ENCODE peak calls at places on chromosomes 6 and 20, in nine cellular contexts. E is coronary artery; N is GM10248; M is occipital lobe; W is activated CD4-positive, alpha-beta T cell treated with anti-CD3 and anti-CD28 coated beads for 48 hours; G is Daoy; P is lower leg skin; V is anterior cingulate cortex; X is fibroblast of lung. J is an unnamed sample.

GRCh38 chr6:138442663-138443062 is 38.6 kb downstream of the HEBP2 start:
- DNase-seq in M (no peak), E (no peak), W (no peak), P (no peak), G (no peak), V (no peak), X (no peak), N (no peak), J (no peak)

GRCh38 chr20:59207742-59208357 is 44.2 kb downstream of the ZNF831 start:
- DNase-seq in P (no peak), X (no peak), V (no peak), M (peak; percentile 13), G (peak; percentile 57), W (peak; percentile 89), N (peak; percentile 86), E (no peak), J (peak; percentile 81)

GRCh38 chr6:112144145-112144926 is 56.9 kb downstream of the FAM229B start:
- DNase-seq in V (no peak), W (no peak), E (no peak), X (no peak), G (no peak), M (no peak), P (no peak), N (no peak), J (no peak)

GRCh38 chr6:73032586-73032985 is 192.7 kb downstream of the KHDC1L start:
- DNase-seq in W (no peak), X (peak; percentile 69), P (no peak), E (no peak), M (no peak), V (no peak), G (peak; percentile 69), N (no peak), J (no peak)

GRCh38 chr6:113668712-113669408 is 188.3 kb upstream of the MARCKS start:
- DNase-seq in V (no peak), N (no peak), M (no peak), P (no peak), G (no peak), X (no peak), W (no peak), E (no peak), J (no peak)

GRCh38 chr6:1022719-1023118 is 289.2 kb upstream of the FOXQ1 start:
- DNase-seq in N (no peak), V (no peak), G (no peak), E (peak; percentile 19), P (peak; percentile 65), X (no peak), W (no peak), M (no peak), J (no peak)

GRCh38 chr20:53159144-53159543 is 187.0 kb downstream of the TSHZ2 start:
- DNase-seq in G (no peak), W (no peak), M (no peak), X (no peak), V (no peak), E (no peak), P (no peak), N (no peak), J (no peak)

GRCh38 chr20:49890651-49891361 is 24.5 kb downstream of the SPATA2 start:
- DNase-seq in X (no peak), P (no peak), N (no peak), W (no peak), G (no peak), M (no peak), V (no peak), E (peak; percentile 70), J (no peak)

GRCh38 chr20:39853664-39854063 is 835.4 kb downstream of the MAFB start:
- DNase-seq in X (peak; percentile 92), W (no peak), V (no peak), E (no peak), M (no peak), G (peak; percentile 53), P (no peak), N (peak; percentile 42), J (no peak)

GRCh38 chr6:134698228-134698627 is 251.7 kb downstream of the ALDH8A1 start:
- DNase-seq in P (no peak), N (no peak), X (no peak), W (no peak), V (no peak), M (no peak), G (no peak), E (no peak), J (no peak)

GRCh38 chr20:19901226-19901625 is 115.9 kb upstream of the NAA20 start:
- DNase-seq in N (no peak), E (no peak), P (peak; percentile 78), W (no peak), V (no peak), M (no peak), X (no peak), G (peak; percentile 25), J (no peak)

GRCh38 chr6:143823463-143824006 is 19.6 kb upstream of the LTV1 start:
- DNase-seq in E (no peak), N (no peak), W (no peak), P (no peak), G (peak; percentile 26), V (no peak), X (peak; percentile 33), M (no peak), J (no peak)

GRCh38 chr6:84766796-84767590 is 2.6 kb upstream of the TBX18 start:
- DNase-seq in V (no peak), X (no peak), G (no peak), M (no peak), W (no peak), N (no peak), E (peak; percentile 87), P (no peak), J (no peak)

GRCh38 chr6:14085176-14085787 is 32.3 kb upstream of the CD83 start:
- DNase-seq in P (no peak), E (no peak), X (no peak), M (no peak), G (no peak), N (no peak), W (no peak), V (no peak), J (no peak)

GRCh38 chr6:6080975-6081374 is 74.2 kb upstream of the NRN1 start:
- DNase-seq in E (no peak), N (no peak), V (no peak), W (no peak), M (no peak), P (no peak), X (no peak), G (no peak), J (no peak)

GRCh38 chr20:63071541-63072181 is 64.9 kb upstream of the BHLHE23 start:
- DNase-seq in X (peak; percentile 63), W (peak; percentile 43), G (peak; percentile 89), M (no peak), V (no peak), P (peak; percentile 75), N (no peak), E (no peak), J (no peak)

GRCh38 chr6:5905431-5906339 is 101.0 kb downstream of the NRN1 start:
- DNase-seq in E (peak; percentile 82), X (peak; percentile 96), N (no peak), V (peak; percentile 71), M (peak; percentile 65), P (peak; percentile 97), G (peak; percentile 89), W (no peak), J (peak; percentile 11)

GRCh38 chr6:158039571-158040050 is 57.9 kb downstream of the SYNJ2 start:
- DNase-seq in G (peak; percentile 95), V (no peak), X (peak; percentile 91), P (peak; percentile 77), W (peak; percentile 41), E (peak; percentile 78), N (no peak), M (no peak), J (peak; percentile 82)

GRCh38 chr6:143176090-143177021 is 115.7 kb downstream of the AIG1 start:
- DNase-seq in W (peak; percentile 7), P (no peak), V (no peak), M (no peak), E (no peak), X (peak; percentile 99), G (peak; percentile 92), N (no peak), J (no peak)

GRCh38 chr6:2111162-2111677 is 134.2 kb downstream of the GMDS start:
- DNase-seq in G (peak; percentile 45), V (no peak), P (no peak), X (peak; percentile 77), N (peak; percentile 63), E (no peak), M (no peak), W (no peak), J (no peak)

GRCh38 chr20:4154958-4155411 is 139.6 kb upstream of the RNF24 start:
- DNase-seq in E (no peak), M (no peak), V (no peak), X (no peak), N (no peak), G (no peak), P (no peak), W (peak; percentile 25), J (no peak)

GRCh38 chr6:147448212-147448611 is 60.3 kb upstream of the SAMD5 start:
- DNase-seq in E (no peak), P (no peak), G (peak; percentile 66), V (no peak), X (peak; percentile 12), W (no peak), M (no peak), N (no peak), J (no peak)

GRCh38 chr20:42179768-42180167 is 561.6 kb upstream of the CHD6 start:
- DNase-seq in V (no peak), N (no peak), X (no peak), E (no peak), M (no peak), W (no peak), G (no peak), P (no peak), J (no peak)

GRCh38 chr20:25053207-25054132 is 4.5 kb downstream of the ACSS1 start:
- DNase-seq in X (peak; percentile 47), V (no peak), W (no peak), M (no peak), N (no peak), E (peak; percentile 75), G (no peak), P (peak; percentile 90), J (no peak)

GRCh38 chr20:7420345-7420744 is 519.9 kb downstream of the HAO1 start:
- DNase-seq in G (no peak), P (no peak), V (no peak), W (no peak), M (no peak), E (no peak), X (no peak), N (no peak), J (no peak)

GRCh38 chr20:53258741-53259140 is 286.6 kb downstream of the TSHZ2 start:
- DNase-seq in E (no peak), V (no peak), W (no peak), M (no peak), G (no peak), X (no peak), P (no peak), N (no peak), J (no peak)

GRCh38 chr6:56514395-56514794 is 128.3 kb downstream of the DST start:
- DNase-seq in G (no peak), E (peak; percentile 87), W (no peak), X (no peak), P (no peak), N (no peak), M (no peak), V (no peak), J (no peak)

GRCh38 chr6:11497881-11498280 is 39.7 kb upstream of the TMEM170B start:
- DNase-seq in G (no peak), X (no peak), V (peak; percentile 11), E (no peak), P (no peak), W (no peak), M (no peak), N (no peak), J (peak; percentile 21)

J was measured in globus pallidus.